ENCODE peak calls at places on chromosomes 16 and 17, in four cellular contexts. P, O, N and M are unnamed samples.

GRCh38 chr16:20621406-20621805 is 45.2 kb upstream of the ACSM2B start:
- DNase-seq in P (no peak), O (no peak), N (no peak), M (no peak)

GRCh38 chr17:81500026-81500425 is 12.6 kb downstream of the ACTG1 start:
- DNase-seq in P (peak; percentile 75), O (no peak), N (peak; percentile 4), M (no peak)

GRCh38 chr16:1331712-1332617 is 1.5 kb upstream of the BAIAP3 start:
- DNase-seq in P (peak; percentile 84), O (peak; percentile 58), N (peak; percentile 61), M (no peak)

GRCh38 chr17:72118588-72119279 is 2.1 kb upstream of the SOX9 start:
- DNase-seq in P (peak; percentile 81), O (peak; percentile 91), N (peak; percentile 80), M (no peak)

GRCh38 chr17:75010683-75011406 is 1.6 kb upstream of the MRPL58 start:
- DNase-seq in P (peak; percentile 62), O (peak; percentile 31), N (peak; percentile 90), M (no peak)

GRCh38 chr16:75288596-75289120 is 37.2 kb upstream of the BCAR1 start:
- DNase-seq in P (no peak), O (no peak), N (no peak), M (no peak)

GRCh38 chr16:84198401-84198800 is 7.4 kb downstream of the ADAD2 start:
- DNase-seq in P (peak; percentile 85), O (peak; percentile 40), N (peak; percentile 43), M (peak; percentile 8)

GRCh38 chr17:7686221-7687071 is 844 bp downstream of the TP53 start:
- DNase-seq in P (peak; percentile 93), O (peak; percentile 90), N (peak; percentile 70), M (peak; percentile 39)

GRCh38 chr17:76179496-76180467 is 38.7 kb upstream of the FOXJ1 start:
- DNase-seq in P (peak; percentile 56), O (peak; percentile 52), N (no peak), M (no peak)

GRCh38 chr17:47618416-47618815 is 31.3 kb upstream of the KPNB1 start:
- DNase-seq in P (peak; percentile 22), O (peak; percentile 31), N (no peak), M (no peak)
- H3K4me3 ChIP-seq in P (no peak overlapping the region), O (no peak overlapping the region), N (no peak overlapping the region), M (no peak overlapping the region)

GRCh38 chr16:31458073-31458834 is 1.0 kb upstream of the ARMC5 start:
- DNase-seq in P (peak; percentile 58), O (peak; percentile 67), N (peak; percentile 43), M (no peak)
- TF ChIP-seq CTCF in P (no peak), O (no peak), N (no peak), M (peak; percentile 33)

GRCh38 chr17:83160443-83161297 is 81.3 kb downstream of the METRNL start:
- DNase-seq in P (no peak), O (no peak), N (no peak), M (no peak)
- H3K4me3 ChIP-seq in P (no peak overlapping the region), O (no peak overlapping the region), N (no peak overlapping the region), M (no peak overlapping the region)

DNA sequence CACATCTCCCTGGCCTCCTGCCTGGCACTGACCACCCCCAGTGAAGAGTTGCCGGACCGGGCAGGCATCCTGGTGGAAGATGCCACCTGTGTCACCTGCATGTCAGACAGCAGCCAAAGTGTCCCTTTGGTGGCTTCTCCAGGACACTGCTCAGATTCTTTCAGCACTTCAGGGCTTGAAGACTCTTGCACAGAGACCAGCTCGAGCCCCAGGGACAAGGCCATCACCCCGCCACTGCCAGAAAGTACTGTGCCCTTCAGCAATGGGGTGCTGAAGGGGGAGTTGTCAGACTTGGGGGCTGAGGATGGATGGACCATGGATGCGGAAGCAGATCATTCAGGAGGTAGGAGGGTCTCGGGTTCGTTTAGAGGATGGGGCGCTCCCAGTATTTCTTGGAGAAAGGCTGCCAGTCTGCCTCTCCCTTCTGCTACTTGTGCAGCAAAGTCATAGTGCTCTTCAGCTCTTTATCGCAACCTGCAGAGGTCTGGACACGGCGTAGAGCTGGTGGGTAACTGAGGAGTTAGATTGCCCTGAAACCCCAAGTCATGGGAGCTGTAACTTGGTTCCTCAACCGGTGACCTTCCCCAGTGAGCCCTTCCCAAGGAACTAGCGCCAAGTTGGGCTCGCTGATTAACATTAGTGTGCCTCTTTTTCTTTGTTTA is 21.9 kb downstream of the AKAP1 start:
- DNase-seq in P (no peak), O (no peak), N (no peak), M (no peak)
- TF ChIP-seq CTCF in P (no peak), O (no peak), N (no peak), M (no peak)

GRCh38 chr16:28149016-28149888 is 62.5 kb downstream of the XPO6 start:
- DNase-seq in P (peak; percentile 23), O (peak; percentile 24), N (no peak), M (no peak)

GRCh38 chr16:28140788-28141618 is 70.8 kb downstream of the XPO6 start:
- DNase-seq in P (peak; percentile 21), O (no peak), N (no peak), M (no peak)

GRCh38 chr16:28151180-28151579 is 60.6 kb downstream of the XPO6 start:
- DNase-seq in P (no peak), O (no peak), N (no peak), M (no peak)

DNA sequence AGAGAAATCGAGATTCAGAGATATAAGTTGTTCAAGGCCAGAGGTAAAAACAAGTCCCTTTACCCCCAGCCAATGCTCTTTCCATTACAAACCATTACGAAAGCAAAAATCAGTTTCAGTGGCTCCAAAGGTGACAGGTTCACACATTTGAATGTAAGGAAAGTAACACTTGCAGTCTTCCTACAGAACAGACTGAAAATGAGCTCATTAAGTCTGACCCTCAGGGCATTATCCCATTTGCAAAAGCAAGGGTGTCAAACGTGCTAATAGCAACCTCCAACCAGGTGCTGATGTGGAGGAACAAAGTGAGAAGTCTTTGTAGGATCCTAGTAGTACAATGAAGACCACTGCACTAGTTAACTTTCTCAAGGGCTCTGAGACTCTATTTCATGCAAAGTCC is 65.2 kb downstream of the XPO6 start:
- DNase-seq in P (no peak), O (no peak), N (no peak), M (no peak)
- H3K4me3 ChIP-seq in P (no peak overlapping the region), O (no peak overlapping the region), N (no peak overlapping the region), M (no peak overlapping the region)

GRCh38 chr16:24778676-24779075 is 49.2 kb downstream of the TNRC6A start:
- DNase-seq in P (no peak), O (peak; percentile 19), N (no peak), M (no peak)

GRCh38 chr16:24775455-24775854 is 46.0 kb downstream of the TNRC6A start:
- DNase-seq in P (peak; percentile 55), O (peak; percentile 70), N (no peak), M (no peak)

GRCh38 chr16:24773771-24774427 is 44.4 kb downstream of the TNRC6A start:
- DNase-seq in P (no peak), O (no peak), N (no peak), M (no peak)

GRCh38 chr16:24774510-24774909 is 45.1 kb downstream of the TNRC6A start:
- DNase-seq in P (no peak), O (no peak), N (no peak), M (no peak)

DNA sequence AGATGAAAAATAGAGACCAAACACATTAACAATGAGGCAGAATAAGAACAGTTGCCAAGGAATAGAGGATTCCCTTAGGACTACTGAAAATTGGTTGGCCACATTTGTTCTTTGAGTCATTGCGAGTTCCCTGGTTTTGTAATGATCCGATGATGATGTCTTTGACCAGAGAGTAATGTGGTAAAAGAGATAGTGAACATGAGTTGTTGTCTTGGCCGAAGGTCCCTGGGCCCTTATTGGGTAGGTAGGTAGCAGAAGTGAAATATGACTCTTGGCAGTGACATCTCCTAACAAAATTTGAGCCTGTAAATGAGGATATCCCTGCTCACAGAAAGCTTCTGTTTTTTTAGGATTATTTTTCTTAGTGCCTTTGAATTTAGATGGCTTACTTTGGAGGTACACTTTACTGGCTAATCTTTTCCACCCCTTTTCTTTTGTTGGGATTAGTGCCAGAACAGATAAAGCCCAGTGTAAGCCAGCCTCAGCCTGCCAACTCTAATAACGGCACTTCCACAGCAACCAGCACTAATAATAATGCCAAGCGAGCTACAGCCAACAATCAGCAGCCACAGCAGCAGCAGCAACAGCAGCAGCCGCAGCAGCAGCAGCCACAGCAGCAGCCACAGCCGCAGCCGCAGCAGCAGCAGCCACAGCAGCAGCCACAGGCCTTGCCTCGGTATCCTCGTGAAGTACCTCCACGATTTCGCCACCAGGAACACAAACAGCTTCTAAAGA is 47.2 kb downstream of the TNRC6A start:
- DNase-seq in P (peak; percentile 91), O (peak; percentile 68), N (peak; percentile 22), M (peak; percentile 5)
- TF ChIP-seq CTCF in P (no peak), O (no peak), N (no peak), M (no peak)

GRCh38 chr17:9022553-9023388 is 1.5 kb downstream of the NTN1 start:
- DNase-seq in P (peak; percentile 21), O (peak; percentile 22), N (no peak), M (no peak)
- H3K4me3 ChIP-seq in P (peak overlapping the region; percentile 4), O (peak overlapping the region; percentile 54), N (no peak overlapping the region), M (no peak overlapping the region)

GRCh38 chr16:3484328-3485096 is 10.8 kb downstream of the C16orf90 start:
- DNase-seq in P (no peak), O (no peak), N (no peak), M (no peak)

GRCh38 chr16:3487521-3488410 is 7.5 kb downstream of the C16orf90 start:
- DNase-seq in P (no peak), O (no peak), N (no peak), M (no peak)

GRCh38 chr16:3485097-3485470 is 10.2 kb downstream of the C16orf90 start:
- DNase-seq in P (no peak), O (no peak), N (no peak), M (no peak)

GRCh38 chr16:3486506-3487215 is 8.6 kb downstream of the C16orf90 start:
- DNase-seq in P (no peak), O (no peak), N (no peak), M (no peak)

GRCh38 chr16:3485821-3486505 is 9.3 kb downstream of the C16orf90 start:
- DNase-seq in P (no peak), O (no peak), N (no peak), M (no peak)
- TF ChIP-seq CTCF in P (no peak), O (no peak), N (no peak), M (no peak)